ENCODE peak calls at places on chromosomes 13 and 19, in ten cellular contexts. V is esophagus squamous epithelium; G is IMR-90; O is dorsolateral prefrontal cortex; A is ELF-1; Q is CD4-positive, CD25-positive, alpha-beta regulatory T cell; U is bronchial epithelial cell; W is Peyer's patch; P is AG08396; M is DMS 273 treated with DMSO at 0.1 percent for 48 hours. J is an unnamed sample.
A peak's percentile ranks its signal among the peaks of the same experiment; 100 is the strongest.

GRCh38 chr19:38496603-38497487 is 63.4 kb downstream of the RYR1 start:
- DNase-seq in G (no peak), W (no peak), A (peak; percentile 27), U (no peak), Q (no peak), P (no peak), O (no peak), V (no peak), M (no peak), J (no peak)

GRCh38 chr13:46149272-46150133 is 32.5 kb downstream of the LCP1 start:
- DNase-seq in W (no peak), A (no peak), P (no peak), Q (no peak), U (peak; percentile 31), G (peak; percentile 12), V (no peak), M (no peak), O (no peak), J (no peak)

GRCh38 chr19:14381689-14382474 is 638 bp downstream of the ADGRE5 start:
- DNase-seq in O (no peak), U (peak; percentile 25), M (no peak), G (peak; percentile 20), Q (peak; percentile 78), P (peak; percentile 52), W (peak; percentile 71), A (no peak), V (no peak), J (no peak)

GRCh38 chr13:74761794-74762193 is 627.6 kb upstream of the KLF12 start:
- DNase-seq in U (no peak), G (no peak), Q (no peak), P (no peak), A (no peak), W (no peak), O (no peak), V (no peak), M (no peak), J (no peak)

GRCh38 chr13:35987572-35988513 is 143.3 kb downstream of the DCLK1 start:
- DNase-seq in M (no peak), Q (no peak), P (no peak), O (no peak), W (no peak), G (no peak), A (no peak), U (no peak), V (no peak), J (peak; percentile 51)

GRCh38 chr13:111095911-111096501 is 19.1 kb upstream of the ARHGEF7 start:
- DNase-seq in Q (no peak), O (no peak), W (no peak), G (no peak), A (no peak), V (no peak), U (no peak), M (no peak), P (no peak), J (no peak)

GRCh38 chr19:16141043-16141442 is 2.4 kb upstream of the HSH2D start:
- DNase-seq in P (no peak), O (no peak), W (no peak), U (no peak), M (no peak), Q (no peak), V (no peak), G (no peak), A (no peak), J (no peak)

GRCh38 chr13:28623782-28624706 is 34.9 kb upstream of the POMP start:
- DNase-seq in G (peak; percentile 40), U (no peak), P (no peak), V (no peak), M (peak; percentile 50), Q (no peak), W (no peak), A (no peak), O (no peak), J (no peak)

GRCh38 chr13:77696006-77696862 is 1.3 kb upstream of the SLAIN1 start:
- DNase-seq in U (no peak), Q (no peak), V (no peak), W (no peak), P (no peak), O (no peak), A (no peak), M (no peak), G (no peak), J (peak; percentile 44)

GRCh38 chr19:44212250-44212864 is at the start of gene ZNF227:
- DNase-seq in P (peak; percentile 85), W (peak; percentile 88), O (peak; percentile 91), M (peak; percentile 92), U (peak; percentile 91), Q (peak; percentile 67), A (peak; percentile 97), G (peak; percentile 97), V (peak; percentile 28), J (peak; percentile 96)

GRCh38 chr13:57630661-57631606 is 610 bp upstream of the PCDH17 start:
- DNase-seq in W (no peak), A (peak; percentile 26), V (no peak), M (no peak), G (no peak), P (peak; percentile 3), O (peak; percentile 56), U (peak; percentile 78), Q (no peak), J (peak; percentile 57)

GRCh38 chr13:48775285-48775684 is 121.6 kb downstream of the CYSLTR2 start:
- DNase-seq in M (no peak), G (peak; percentile 65), V (no peak), A (no peak), U (no peak), P (no peak), Q (no peak), O (no peak), W (no peak), J (no peak)

GRCh38 chr13:100063333-100063732 is 25.6 kb upstream of the PCCA start:
- DNase-seq in U (no peak), M (no peak), P (no peak), O (no peak), G (peak; percentile 44), Q (no peak), W (no peak), A (no peak), V (no peak), J (no peak)

GRCh38 chr19:43526884-43527859 is at the start of gene ETHE1:
- DNase-seq in Q (peak; percentile 70), G (peak; percentile 31), M (no peak), O (peak; percentile 91), W (peak; percentile 93), P (peak; percentile 88), U (peak; percentile 56), A (peak; percentile 62), V (no peak), J (peak; percentile 93)

GRCh38 chr13:54004026-54004699 is 975.5 kb downstream of the OLFM4 start:
- DNase-seq in P (no peak), W (no peak), Q (no peak), A (no peak), M (no peak), V (no peak), G (no peak), U (peak; percentile 3), O (no peak), J (no peak)

J was measured in endodermal cell.